ENCODE peak calls at places on chromosomes 13 and 19, in seven cellular contexts. S is psoas muscle, M is pancreas, Z is IMR-90, H is A549, V is breast epithelium, L is astrocyte. G is an unnamed sample.

GRCh38 chr19:17184381-17184841 is 30.7 kb upstream of the USE1 start:
- DNase-seq in S (no peak), M (no peak), Z (peak), H (no peak), V (no peak), L (no peak), G (no peak)

GRCh38 chr19:50358483-50359431 is 6.7 kb downstream of the NAPSA start:
- DNase-seq in S (peak), M (peak), Z (peak), H (no peak), V (no peak), L (no peak), G (peak)

GRCh38 chr19:38216785-38217746 is 7.0 kb downstream of the DPF1 start:
- DNase-seq in S (no peak), M (no peak), Z (no peak), H (no peak), V (no peak), L (no peak), G (no peak)

GRCh38 chr19:49589391-49589790 is 1.6 kb upstream of the PRR12 start:
- DNase-seq in S (no peak), M (no peak), Z (no peak), H (no peak), V (no peak), L (no peak), G (no peak)

GRCh38 chr19:3725640-3726310 is 17.6 kb downstream of the TJP3 start:
- DNase-seq in S (no peak), M (peak), Z (no peak), H (no peak), V (peak), L (no peak), G (no peak)

GRCh38 chr19:11373885-11374448 is 499 bp upstream of the SWSAP1 start:
- DNase-seq in S (no peak), M (no peak), Z (no peak), H (no peak), V (no peak), L (no peak), G (no peak)

GRCh38 chr19:18504886-18505610 is 16.8 kb downstream of the ELL start:
- DNase-seq in S (no peak), M (no peak), Z (no peak), H (no peak), V (no peak), L (no peak), G (no peak)

GRCh38 chr19:30664358-30665058 is 292.3 kb downstream of the ZNF536 start:
- DNase-seq in S (peak), M (peak), Z (peak), H (no peak), V (no peak), L (no peak), G (no peak)

GRCh38 chr13:111359237-111359915 is 38.9 kb downstream of the TEX29 start:
- DNase-seq in S (no peak), M (no peak), Z (peak), H (no peak), V (no peak), L (no peak), G (no peak)

GRCh38 chr19:40663712-40664692 is 26.4 kb downstream of the NUMBL start:
- DNase-seq in S (no peak), M (no peak), Z (peak), H (peak), V (no peak), L (peak), G (no peak)

DNA sequence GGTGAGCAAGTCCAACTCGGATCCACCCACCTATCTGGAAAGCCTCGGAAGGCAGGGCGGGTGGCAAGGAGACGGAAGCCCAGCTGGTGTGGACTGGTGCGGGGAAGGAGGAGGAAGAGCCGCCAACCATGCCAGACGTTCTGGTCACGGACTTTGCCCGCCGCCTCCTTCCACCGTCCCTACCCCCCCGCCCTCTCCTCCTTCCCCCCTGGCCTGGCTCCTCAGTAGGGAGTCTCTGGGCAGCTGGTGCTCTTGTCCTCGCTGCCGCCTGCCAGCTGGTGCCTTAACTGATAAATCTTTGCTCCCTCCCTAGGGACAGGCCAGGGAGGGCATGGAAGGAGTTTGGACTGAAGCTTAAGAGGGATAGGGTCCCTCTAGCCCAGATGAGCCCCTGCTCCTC is 4.8 kb downstream of the SYNGR4 start:
- DNase-seq in S (no peak), M (no peak), Z (no peak), H (no peak), V (no peak), L (no peak), G (no peak)
- H3K27ac ChIP-seq in S (no peak), M (no peak), Z (no peak), H (no peak), V (no peak), L (no peak), G (peak)

DNA sequence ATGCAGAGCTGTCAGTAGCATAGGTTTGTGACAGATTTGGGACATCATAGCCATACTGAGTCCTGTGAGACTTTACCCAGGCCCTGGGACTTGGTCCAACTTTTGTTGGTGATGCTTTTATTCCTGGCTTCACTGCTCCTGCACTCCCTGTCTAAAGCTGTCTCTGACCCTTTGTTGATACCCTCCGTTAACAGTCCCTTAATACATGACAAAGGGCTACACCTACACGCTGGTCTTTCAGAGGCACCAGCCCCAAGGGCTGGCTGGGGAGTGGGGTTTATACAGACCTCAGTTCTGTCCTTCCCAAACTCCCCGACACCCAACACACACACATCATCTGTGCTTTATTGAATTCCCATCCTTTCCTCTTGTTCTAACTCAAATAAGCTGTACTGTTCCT is 36.1 kb downstream of the PABPC3 start:
- DNase-seq in S (no peak), M (no peak), Z (no peak), H (no peak), V (no peak), L (no peak), G (no peak)
- TF ChIP-seq CTCF in S (no peak), M (no peak), Z (no peak), H (no peak), V (no peak), L (no peak), G (no peak)

GRCh38 chr13:46296465-46296822 is 84.7 kb downstream of the LRRC63 start:
- DNase-seq in S (no peak), M (no peak), Z (no peak), H (no peak), V (no peak), L (no peak), G (no peak)

GRCh38 chr13:46295531-46296464 is 84.1 kb downstream of the LRRC63 start:
- DNase-seq in S (peak), M (no peak), Z (peak), H (no peak), V (no peak), L (peak), G (peak)

GRCh38 chr13:46296920-46297319 is 85.2 kb downstream of the LRRC63 start:
- DNase-seq in S (no peak), M (no peak), Z (peak), H (no peak), V (no peak), L (peak), G (no peak)

DNA sequence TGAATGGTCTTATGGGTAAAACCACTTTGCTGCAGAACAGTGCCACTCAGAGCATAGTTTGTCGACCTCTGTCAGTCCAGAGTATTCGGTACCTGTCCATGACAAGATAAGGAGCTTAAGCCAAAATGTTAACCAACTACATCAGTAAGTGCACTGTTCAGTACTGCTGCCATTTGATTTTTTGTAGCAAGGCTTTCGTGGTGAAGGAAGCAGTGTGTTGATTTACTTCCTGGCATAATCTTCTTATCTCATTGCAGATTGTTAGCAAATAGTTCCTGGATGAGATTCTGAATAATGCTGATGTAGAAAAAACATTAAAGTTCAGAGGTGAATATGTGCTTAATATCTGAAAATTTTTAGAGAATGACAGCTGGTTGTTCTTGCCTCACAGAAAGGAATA is 85.6 kb downstream of the LRRC63 start:
- DNase-seq in S (no peak), M (no peak), Z (peak), H (no peak), V (no peak), L (peak), G (no peak)
- H3K27ac ChIP-seq in S (no peak), M (no peak), Z (peak), H (no peak), V (no peak), L (peak), G (no peak)

DNA sequence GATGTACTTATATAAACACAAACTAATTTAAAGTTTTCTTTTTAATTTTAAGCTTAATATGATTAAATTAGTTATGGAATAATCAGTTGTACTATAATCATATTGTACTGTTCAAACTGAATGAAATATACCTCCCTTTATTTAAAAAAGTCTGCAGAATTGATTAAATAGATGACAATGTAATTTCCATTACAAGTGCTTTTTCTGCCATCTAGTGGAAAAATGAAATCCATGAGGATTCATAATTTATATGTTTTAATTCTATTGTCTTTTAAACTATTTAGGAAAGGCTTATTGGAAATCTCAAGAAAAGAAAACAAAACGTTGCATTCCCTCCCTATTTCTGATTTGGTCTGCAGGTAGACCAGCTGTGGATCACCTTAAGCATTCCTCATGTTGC is 30.8 kb downstream of the MZT1 start:
- DNase-seq in S (no peak), M (no peak), Z (peak), H (no peak), V (no peak), L (peak), G (no peak)
- TF ChIP-seq CTCF in S (no peak), M (peak), Z (peak), H (peak), V (no peak), L (peak), G (peak)

DNA sequence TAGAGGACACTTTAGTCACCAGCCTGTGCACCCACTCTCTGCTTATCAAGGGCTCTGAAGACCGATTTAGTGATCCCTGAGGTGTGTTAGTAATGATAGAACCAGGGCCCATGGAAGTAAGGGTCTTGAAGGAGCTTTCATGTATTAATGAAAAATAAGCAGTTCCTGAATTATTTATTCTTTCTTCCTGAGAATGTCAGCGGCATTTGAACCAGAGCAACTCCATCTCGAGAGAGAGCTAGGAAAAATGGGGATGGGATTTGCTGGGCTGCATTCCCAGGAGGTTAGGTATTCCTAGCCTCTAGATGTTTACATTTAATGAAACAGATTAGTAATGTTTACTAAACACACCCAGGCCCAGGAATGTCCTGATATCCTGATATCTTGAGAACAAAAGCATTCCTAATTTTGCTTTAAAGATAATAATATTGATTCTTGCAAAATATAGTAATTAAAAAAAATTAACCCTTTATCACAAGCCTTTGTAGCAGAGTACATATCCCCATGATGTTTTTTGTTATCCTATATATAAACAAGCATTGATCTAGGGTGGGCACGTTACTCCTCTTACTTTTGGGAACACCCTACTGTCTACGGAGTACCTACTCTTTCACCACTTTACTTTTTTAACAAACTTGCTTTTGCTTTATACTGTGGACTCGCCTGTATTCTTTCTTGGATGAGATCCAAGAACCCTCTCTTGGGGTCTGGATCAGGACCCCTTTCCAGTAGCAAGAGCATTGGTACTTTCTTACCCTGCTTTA is 63.1 kb downstream of the COG3 start:
- DNase-seq in S (no peak), M (no peak), Z (peak), H (no peak), V (no peak), L (no peak), G (no peak)
- H3K27ac ChIP-seq in S (no peak), M (no peak), Z (peak), H (peak), V (no peak), L (peak), G (no peak)